ENCODE peak calls at places on chromosomes 4 and X, in seven cellular contexts. One of them, this sample, is unnamed.

GRCh38 chrX:103779156-103779555 is 2.5 kb downstream of the PLP1 start:
- DNase-seq in WERI-Rb-1: no peak
- DNase-seq in stomach: no peak
- DNase-seq in Caco-2: no peak
- DNase-seq in cardiac muscle cell: peak; percentile 66
- DNase-seq in effector memory CD4-positive, alpha-beta T cell: no peak
- DNase-seq in mesenchymal stem cell: no peak
- DNase-seq in this sample: peak; percentile 20

GRCh38 chrX:70485466-70485865 is 40.8 kb downstream of the DLG3 start:
- DNase-seq in WERI-Rb-1: no peak
- DNase-seq in stomach: no peak
- DNase-seq in Caco-2: no peak
- DNase-seq in cardiac muscle cell: no peak
- DNase-seq in effector memory CD4-positive, alpha-beta T cell: no peak
- DNase-seq in mesenchymal stem cell: no peak
- DNase-seq in this sample: no peak

GRCh38 chr4:4789462-4789861 is 70.0 kb upstream of the MSX1 start:
- DNase-seq in WERI-Rb-1: no peak
- DNase-seq in stomach: no peak
- DNase-seq in Caco-2: no peak
- DNase-seq in cardiac muscle cell: no peak
- DNase-seq in effector memory CD4-positive, alpha-beta T cell: no peak
- DNase-seq in mesenchymal stem cell: no peak
- DNase-seq in this sample: no peak

GRCh38 chrX:151902813-151903591 is 9.7 kb upstream of the MAGEA4 start:
- DNase-seq in WERI-Rb-1: peak; percentile 65
- DNase-seq in stomach: no peak
- DNase-seq in Caco-2: peak; percentile 24
- DNase-seq in cardiac muscle cell: peak; percentile 83
- DNase-seq in effector memory CD4-positive, alpha-beta T cell: no peak
- DNase-seq in mesenchymal stem cell: peak; percentile 61
- DNase-seq in this sample: no peak

GRCh38 chrX:41922694-41923171 is 621 bp downstream of the CASK start:
- DNase-seq in WERI-Rb-1: peak; percentile 45
- DNase-seq in stomach: no peak
- DNase-seq in Caco-2: peak; percentile 48
- DNase-seq in cardiac muscle cell: peak; percentile 24
- DNase-seq in effector memory CD4-positive, alpha-beta T cell: no peak
- DNase-seq in mesenchymal stem cell: peak; percentile 33
- DNase-seq in this sample: peak; percentile 55

GRCh38 chrX:49878128-49878833 is 1.0 kb upstream of the USP27X start:
- DNase-seq in WERI-Rb-1: no peak
- DNase-seq in stomach: no peak
- DNase-seq in Caco-2: no peak
- DNase-seq in cardiac muscle cell: no peak
- DNase-seq in effector memory CD4-positive, alpha-beta T cell: no peak
- DNase-seq in mesenchymal stem cell: no peak
- DNase-seq in this sample: peak; percentile 26

GRCh38 chrX:16870095-16870860 is at the start of gene RBBP7:
- DNase-seq in WERI-Rb-1: peak; percentile 96
- DNase-seq in stomach: peak; percentile 91
- DNase-seq in Caco-2: peak; percentile 92
- DNase-seq in cardiac muscle cell: peak; percentile 94
- DNase-seq in effector memory CD4-positive, alpha-beta T cell: peak; percentile 87
- DNase-seq in mesenchymal stem cell: peak; percentile 90
- DNase-seq in this sample: peak; percentile 92

GRCh38 chr4:83961575-83961974 is 425.7 kb downstream of the GPAT3 start:
- DNase-seq in WERI-Rb-1: no peak
- DNase-seq in stomach: no peak
- DNase-seq in Caco-2: peak; percentile 3
- DNase-seq in cardiac muscle cell: peak; percentile 5
- DNase-seq in effector memory CD4-positive, alpha-beta T cell: no peak
- DNase-seq in mesenchymal stem cell: no peak
- DNase-seq in this sample: no peak

GRCh38 chr4:139184129-139184528 is 7.1 kb upstream of the ELF2 start:
- DNase-seq in WERI-Rb-1: no peak
- DNase-seq in stomach: no peak
- DNase-seq in Caco-2: no peak
- DNase-seq in cardiac muscle cell: peak; percentile 64
- DNase-seq in effector memory CD4-positive, alpha-beta T cell: no peak
- DNase-seq in mesenchymal stem cell: peak; percentile 33
- DNase-seq in this sample: no peak

GRCh38 chr4:1192493-1193205 is 20.3 kb upstream of the SPON2 start:
- DNase-seq in WERI-Rb-1: peak; percentile 70
- DNase-seq in stomach: peak; percentile 59
- DNase-seq in Caco-2: no peak
- DNase-seq in cardiac muscle cell: no peak
- DNase-seq in effector memory CD4-positive, alpha-beta T cell: no peak
- DNase-seq in mesenchymal stem cell: no peak
- DNase-seq in this sample: no peak

GRCh38 chrX:55342533-55343501 is 78.1 kb upstream of the PAGE3 start:
- DNase-seq in WERI-Rb-1: peak; percentile 28
- DNase-seq in stomach: peak; percentile 30
- DNase-seq in Caco-2: peak; percentile 4
- DNase-seq in cardiac muscle cell: peak; percentile 18
- DNase-seq in effector memory CD4-positive, alpha-beta T cell: peak; percentile 18
- DNase-seq in mesenchymal stem cell: no peak
- DNase-seq in this sample: peak; percentile 38

GRCh38 chr4:140188975-140189374 is 35.0 kb upstream of the MAML3 start:
- DNase-seq in WERI-Rb-1: no peak
- DNase-seq in stomach: no peak
- DNase-seq in Caco-2: no peak
- DNase-seq in cardiac muscle cell: peak; percentile 96
- DNase-seq in effector memory CD4-positive, alpha-beta T cell: no peak
- DNase-seq in mesenchymal stem cell: peak; percentile 53
- DNase-seq in this sample: peak; percentile 21

GRCh38 chr4:181017038-181017437 is 1226.2 kb upstream of the TENM3 start:
- DNase-seq in WERI-Rb-1: no peak
- DNase-seq in stomach: no peak
- DNase-seq in Caco-2: no peak
- DNase-seq in cardiac muscle cell: no peak
- DNase-seq in effector memory CD4-positive, alpha-beta T cell: no peak
- DNase-seq in mesenchymal stem cell: no peak
- DNase-seq in this sample: no peak

GRCh38 chr4:141132689-141133145 is 552 bp downstream of the RNF150 start:
- DNase-seq in WERI-Rb-1: no peak
- DNase-seq in stomach: no peak
- DNase-seq in Caco-2: no peak
- DNase-seq in cardiac muscle cell: peak; percentile 26
- DNase-seq in effector memory CD4-positive, alpha-beta T cell: no peak
- DNase-seq in mesenchymal stem cell: peak; percentile 46
- DNase-seq in this sample: peak; percentile 68

GRCh38 chr4:106369456-106370060 is 980 bp upstream of the GIMD1 start:
- DNase-seq in WERI-Rb-1: peak; percentile 60
- DNase-seq in stomach: no peak
- DNase-seq in Caco-2: peak; percentile 67
- DNase-seq in cardiac muscle cell: peak; percentile 84
- DNase-seq in effector memory CD4-positive, alpha-beta T cell: no peak
- DNase-seq in mesenchymal stem cell: peak; percentile 78
- DNase-seq in this sample: peak; percentile 15

GRCh38 chrX:15447985-15448639 is 45.0 kb downstream of the PIR start:
- DNase-seq in WERI-Rb-1: no peak
- DNase-seq in stomach: no peak
- DNase-seq in Caco-2: no peak
- DNase-seq in cardiac muscle cell: peak; percentile 3
- DNase-seq in effector memory CD4-positive, alpha-beta T cell: no peak
- DNase-seq in mesenchymal stem cell: peak; percentile 1
- DNase-seq in this sample: no peak

GRCh38 chr4:186217733-186218293 is 9.5 kb upstream of the KLKB1 start:
- DNase-seq in WERI-Rb-1: no peak
- DNase-seq in stomach: no peak
- DNase-seq in Caco-2: no peak
- DNase-seq in cardiac muscle cell: no peak
- DNase-seq in effector memory CD4-positive, alpha-beta T cell: no peak
- DNase-seq in mesenchymal stem cell: no peak
- DNase-seq in this sample: no peak

GRCh38 chr4:151417164-151417571 is 8.2 kb downstream of the FHIP1A start:
- DNase-seq in WERI-Rb-1: no peak
- DNase-seq in stomach: no peak
- DNase-seq in Caco-2: peak; percentile 25
- DNase-seq in cardiac muscle cell: no peak
- DNase-seq in effector memory CD4-positive, alpha-beta T cell: no peak
- DNase-seq in mesenchymal stem cell: no peak
- DNase-seq in this sample: peak; percentile 6

GRCh38 chr4:30181918-30182317 is 538.3 kb upstream of the PCDH7 start:
- DNase-seq in WERI-Rb-1: no peak
- DNase-seq in stomach: no peak
- DNase-seq in Caco-2: no peak
- DNase-seq in cardiac muscle cell: no peak
- DNase-seq in effector memory CD4-positive, alpha-beta T cell: no peak
- DNase-seq in mesenchymal stem cell: no peak
- DNase-seq in this sample: no peak

DNA sequence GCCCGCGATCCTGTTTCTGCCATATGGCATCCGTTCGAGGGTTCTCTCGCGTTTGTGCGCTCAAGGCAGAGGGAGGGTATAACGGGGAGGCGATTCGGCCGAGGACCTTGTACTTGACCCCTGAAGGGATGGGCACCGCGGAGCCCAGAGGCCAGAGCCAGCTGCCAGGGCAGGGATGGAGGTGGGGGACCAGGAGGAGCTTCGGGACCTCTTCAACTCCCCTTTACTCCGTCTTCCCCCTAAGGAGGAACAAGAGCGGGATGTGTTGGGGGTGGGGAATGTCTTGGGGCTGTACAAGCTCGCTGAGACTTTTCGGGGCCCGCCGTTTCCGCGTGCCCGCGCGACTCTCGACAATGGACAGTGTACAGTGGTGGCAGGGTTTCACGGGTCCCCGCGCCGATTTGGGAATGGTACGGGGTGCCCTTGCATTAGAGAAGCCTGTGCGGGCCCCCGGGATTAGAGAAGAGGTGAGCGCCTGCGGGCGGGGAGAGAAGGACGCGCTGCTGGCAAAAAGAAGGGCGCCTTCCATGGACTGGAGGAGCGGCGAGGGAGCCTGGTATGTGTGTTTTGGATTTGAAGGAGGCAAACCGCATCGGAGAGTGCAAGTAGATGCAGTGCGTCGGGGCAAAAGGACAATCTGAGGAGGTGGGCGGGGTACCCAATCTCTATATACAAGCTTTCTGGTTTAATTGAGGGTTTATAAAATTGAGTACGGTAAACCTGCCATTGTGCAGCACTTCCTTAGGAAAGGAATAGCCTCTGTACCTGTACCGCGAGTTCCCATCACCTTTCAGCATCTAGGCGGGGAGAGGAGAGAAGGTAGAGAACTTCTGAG is 841 bp downstream of the UGT8 start:
- DNase-seq in WERI-Rb-1: peak; percentile 72
- DNase-seq in stomach: peak; percentile 43
- DNase-seq in Caco-2: peak; percentile 38
- DNase-seq in cardiac muscle cell: no peak
- DNase-seq in effector memory CD4-positive, alpha-beta T cell: no peak
- DNase-seq in mesenchymal stem cell: peak; percentile 11
- DNase-seq in this sample: peak; percentile 6
- H3K4me3 ChIP-seq in WERI-Rb-1: peak overlapping the region; percentile 83
- H3K4me3 ChIP-seq in stomach: peak overlapping the region; percentile 60
- H3K4me3 ChIP-seq in Caco-2: peak overlapping the region; percentile 77
- H3K4me3 ChIP-seq in cardiac muscle cell: peak overlapping the region; percentile 44
- H3K4me3 ChIP-seq in effector memory CD4-positive, alpha-beta T cell: peak overlapping the region; percentile 21
- H3K4me3 ChIP-seq in mesenchymal stem cell: peak overlapping the region; percentile 71
- H3K4me3 ChIP-seq in this sample: no peak overlapping the region

GRCh38 chr4:7034262-7035081 is 8.7 kb upstream of the TADA2B start:
- DNase-seq in WERI-Rb-1: no peak
- DNase-seq in stomach: peak; percentile 83
- DNase-seq in Caco-2: peak; percentile 77
- DNase-seq in cardiac muscle cell: peak; percentile 34
- DNase-seq in effector memory CD4-positive, alpha-beta T cell: no peak
- DNase-seq in mesenchymal stem cell: peak; percentile 76
- DNase-seq in this sample: no peak
- H3K4me3 ChIP-seq in WERI-Rb-1: no peak overlapping the region
- H3K4me3 ChIP-seq in stomach: no peak overlapping the region
- H3K4me3 ChIP-seq in Caco-2: no peak overlapping the region
- H3K4me3 ChIP-seq in cardiac muscle cell: no peak overlapping the region
- H3K4me3 ChIP-seq in effector memory CD4-positive, alpha-beta T cell: no peak overlapping the region
- H3K4me3 ChIP-seq in mesenchymal stem cell: no peak overlapping the region
- H3K4me3 ChIP-seq in this sample: no peak overlapping the region

GRCh38 chrX:154004315-154004714 is 15.4 kb downstream of the IRAK1 start:
- DNase-seq in WERI-Rb-1: no peak
- DNase-seq in stomach: no peak
- DNase-seq in Caco-2: no peak
- DNase-seq in cardiac muscle cell: no peak
- DNase-seq in effector memory CD4-positive, alpha-beta T cell: no peak
- DNase-seq in mesenchymal stem cell: no peak
- DNase-seq in this sample: no peak

GRCh38 chrX:153999359-154000037 is 20.2 kb downstream of the IRAK1 start:
- DNase-seq in WERI-Rb-1: no peak
- DNase-seq in stomach: no peak
- DNase-seq in Caco-2: no peak
- DNase-seq in cardiac muscle cell: no peak
- DNase-seq in effector memory CD4-positive, alpha-beta T cell: no peak
- DNase-seq in mesenchymal stem cell: no peak
- DNase-seq in this sample: no peak

GRCh38 chrX:154002215-154002719 is 17.4 kb downstream of the IRAK1 start:
- DNase-seq in WERI-Rb-1: no peak
- DNase-seq in stomach: no peak
- DNase-seq in Caco-2: no peak
- DNase-seq in cardiac muscle cell: peak; percentile 44
- DNase-seq in effector memory CD4-positive, alpha-beta T cell: peak; percentile 44
- DNase-seq in mesenchymal stem cell: peak; percentile 51
- DNase-seq in this sample: peak; percentile 48

GRCh38 chrX:153995504-153995903 is 22.9 kb downstream of the TMEM187 start:
- DNase-seq in WERI-Rb-1: no peak
- DNase-seq in stomach: no peak
- DNase-seq in Caco-2: no peak
- DNase-seq in cardiac muscle cell: no peak
- DNase-seq in effector memory CD4-positive, alpha-beta T cell: no peak
- DNase-seq in mesenchymal stem cell: no peak
- DNase-seq in this sample: no peak

DNA sequence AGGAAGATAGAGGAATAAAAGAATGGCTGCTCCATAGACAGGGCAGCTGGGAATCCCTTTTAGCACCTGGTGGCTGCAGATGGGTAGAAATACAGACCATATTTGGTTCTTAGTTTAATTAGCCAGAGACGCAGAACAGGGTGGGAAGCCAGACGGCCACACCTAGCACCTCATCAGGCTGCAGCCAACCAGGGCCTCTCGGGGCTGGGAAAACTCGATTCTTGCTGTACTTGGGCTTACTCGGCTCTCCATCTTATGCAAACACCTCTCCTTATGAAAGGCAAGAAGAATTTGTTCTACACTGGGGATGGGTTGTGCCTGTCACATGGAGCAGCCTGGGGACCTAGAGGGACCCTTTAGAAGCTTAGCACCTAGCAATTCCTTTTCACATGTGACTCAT is 19.7 kb downstream of the IRAK1 start:
- DNase-seq in WERI-Rb-1: no peak
- DNase-seq in stomach: no peak
- DNase-seq in Caco-2: no peak
- DNase-seq in cardiac muscle cell: no peak
- DNase-seq in effector memory CD4-positive, alpha-beta T cell: no peak
- DNase-seq in mesenchymal stem cell: no peak
- DNase-seq in this sample: no peak
- H3K4me3 ChIP-seq in WERI-Rb-1: no peak overlapping the region
- H3K4me3 ChIP-seq in stomach: peak overlapping the region; percentile 18
- H3K4me3 ChIP-seq in Caco-2: no peak overlapping the region
- H3K4me3 ChIP-seq in cardiac muscle cell: no peak overlapping the region
- H3K4me3 ChIP-seq in effector memory CD4-positive, alpha-beta T cell: no peak overlapping the region
- H3K4me3 ChIP-seq in mesenchymal stem cell: no peak overlapping the region
- H3K4me3 ChIP-seq in this sample: no peak overlapping the region

DNA sequence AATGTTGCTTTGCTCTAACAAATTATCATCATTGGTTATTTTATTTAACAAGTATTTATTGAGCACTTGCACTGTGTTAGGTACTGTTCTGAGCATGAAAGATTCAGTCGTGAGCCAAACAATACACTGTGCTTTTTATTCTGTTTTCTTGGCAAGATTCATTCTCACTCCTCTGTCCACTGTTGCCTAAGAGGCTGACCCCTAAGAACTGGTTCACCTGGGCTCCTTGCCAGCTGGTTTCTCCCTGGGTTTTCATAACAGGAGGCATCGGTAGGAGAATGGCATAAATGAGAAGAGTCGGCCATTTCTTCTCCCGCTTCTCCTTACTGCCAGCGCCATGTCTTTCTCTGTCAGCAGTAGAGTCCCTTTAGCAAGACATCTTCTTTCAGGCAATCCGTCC is 243.7 kb upstream of the DIAPH2 start:
- DNase-seq in WERI-Rb-1: no peak
- DNase-seq in stomach: no peak
- DNase-seq in Caco-2: no peak
- DNase-seq in cardiac muscle cell: peak; percentile 48
- DNase-seq in effector memory CD4-positive, alpha-beta T cell: no peak
- DNase-seq in mesenchymal stem cell: no peak
- DNase-seq in this sample: no peak
- H3K4me3 ChIP-seq in WERI-Rb-1: no peak overlapping the region
- H3K4me3 ChIP-seq in stomach: no peak overlapping the region
- H3K4me3 ChIP-seq in Caco-2: no peak overlapping the region
- H3K4me3 ChIP-seq in cardiac muscle cell: no peak overlapping the region
- H3K4me3 ChIP-seq in effector memory CD4-positive, alpha-beta T cell: no peak overlapping the region
- H3K4me3 ChIP-seq in mesenchymal stem cell: no peak overlapping the region
- H3K4me3 ChIP-seq in this sample: no peak overlapping the region

This sample was measured in BE2C.